ENCODE peak calls at places on chromosome 4, in six cellular contexts. Q is IMR-90, U is MM.1S, R is cardiac muscle cell, K is lung, E is uterus. W is an unnamed sample.

GRCh38 chr4:63123441-63123840 is 1285.8 kb downstream of the TECRL start:
- DNase-seq in Q (no peak), U (no peak), R (no peak), K (no peak), E (no peak), W (no peak)

GRCh38 chr4:1295405-1296055 is 5.8 kb downstream of the MAEA start:
- DNase-seq in Q (no peak), U (no peak), R (no peak), K (no peak), E (no peak), W (no peak)

GRCh38 chr4:118175506-118175905 is 141.2 kb downstream of the NDST3 start:
- DNase-seq in Q (no peak), U (no peak), R (no peak), K (no peak), E (no peak), W (no peak)

GRCh38 chr4:81459233-81459632 is 12.5 kb downstream of the RASGEF1B start:
- DNase-seq in Q (no peak), U (peak; percentile 36), R (no peak), K (no peak), E (no peak), W (no peak)

GRCh38 chr4:8857682-8858187 is 13.9 kb downstream of the HMX1 start:
- DNase-seq in Q (no peak), U (no peak), R (no peak), K (no peak), E (no peak), W (no peak)

GRCh38 chr4:83247415-83248357 is 36.9 kb downstream of the COQ2 start:
- DNase-seq in Q (no peak), U (no peak), R (no peak), K (no peak), E (no peak), W (no peak)

GRCh38 chr4:21946858-21947257 is 1.7 kb downstream of the KCNIP4 start:
- DNase-seq in Q (no peak), U (no peak), R (no peak), K (no peak), E (no peak), W (no peak)

GRCh38 chr4:76459291-76459723 is 24.3 kb downstream of the SHROOM3 start:
- DNase-seq in Q (peak; percentile 22), U (no peak), R (peak; percentile 32), K (no peak), E (no peak), W (no peak)

GRCh38 chr4:111018231-111018630 is 395.4 kb upstream of the PITX2 start:
- DNase-seq in Q (no peak), U (no peak), R (no peak), K (no peak), E (no peak), W (no peak)

GRCh38 chr4:67106846-67107467 is 438.3 kb downstream of the CENPC start:
- DNase-seq in Q (no peak), U (no peak), R (no peak), K (no peak), E (no peak), W (no peak)

GRCh38 chr4:84727491-84727890 is 144.6 kb downstream of the CDS1 start:
- DNase-seq in Q (no peak), U (peak; percentile 82), R (no peak), K (no peak), E (no peak), W (no peak)

GRCh38 chr4:8012517-8012916 is 72.9 kb upstream of the AFAP1 start:
- DNase-seq in Q (no peak), U (no peak), R (no peak), K (no peak), E (no peak), W (no peak)

GRCh38 chr4:83109480-83110221 is 4.9 kb downstream of the PLAC8 start:
- DNase-seq in Q (peak; percentile 3), U (peak; percentile 45), R (peak; percentile 72), K (no peak), E (peak; percentile 18), W (no peak)

GRCh38 chr4:8539661-8540060 is 40.5 kb upstream of the GPR78 start:
- DNase-seq in Q (no peak), U (peak; percentile 15), R (no peak), K (no peak), E (no peak), W (peak; percentile 9)

GRCh38 chr4:30380404-30380998 is 339.7 kb upstream of the PCDH7 start:
- DNase-seq in Q (peak; percentile 73), U (peak; percentile 80), R (peak; percentile 62), K (no peak), E (no peak), W (no peak)

GRCh38 chr4:3247399-3248177 is 1.4 kb upstream of the MSANTD1 start:
- DNase-seq in Q (no peak), U (no peak), R (no peak), K (no peak), E (no peak), W (no peak)

DNA sequence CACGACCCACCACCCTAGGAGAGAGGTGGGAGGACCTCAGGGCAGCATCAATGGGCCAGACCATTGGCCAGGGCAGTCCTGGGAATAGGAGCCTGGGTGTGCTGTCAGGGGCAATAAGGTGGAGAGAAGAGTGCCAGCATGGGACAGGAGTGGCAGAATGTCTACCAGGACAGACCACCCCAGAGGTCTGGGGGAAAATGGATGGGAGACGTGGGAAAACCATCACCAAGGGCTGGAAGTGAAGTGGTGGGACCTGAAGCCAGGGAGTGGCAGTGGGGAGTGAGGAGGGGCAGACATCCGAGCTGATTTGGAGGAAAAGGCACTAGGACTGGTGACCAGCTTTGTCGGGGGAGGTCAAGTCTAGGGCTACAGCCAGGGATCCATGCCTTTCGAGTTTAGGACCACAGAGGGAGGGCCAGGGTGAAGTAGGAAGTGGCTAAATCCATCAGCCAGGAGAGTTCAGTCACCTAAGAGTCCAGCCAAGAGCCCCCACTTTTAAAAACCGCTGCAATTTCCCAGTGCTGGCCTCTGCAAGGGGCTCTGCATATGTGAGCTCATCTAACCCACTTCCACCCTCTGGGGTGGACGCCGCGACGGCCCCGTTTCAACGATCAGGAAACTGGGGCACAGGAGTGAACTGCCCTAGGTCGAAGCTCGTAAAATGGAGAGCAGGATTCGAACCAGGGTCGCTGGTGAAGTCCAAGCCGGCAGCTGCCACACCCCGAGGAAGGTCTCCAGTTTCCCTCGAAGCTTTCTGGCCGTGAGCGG is 809 bp downstream of the EVC2 start:
- DNase-seq in Q (no peak), U (no peak), R (no peak), K (no peak), E (no peak), W (no peak)
- H3K4me3 ChIP-seq in Q (peak overlapping the region; percentile 63), U (peak overlapping the region; percentile 67), R (peak overlapping the region; percentile 56), K (peak overlapping the region; percentile 62), E (peak overlapping the region; percentile 82), W (peak overlapping the region; percentile 45)

DNA sequence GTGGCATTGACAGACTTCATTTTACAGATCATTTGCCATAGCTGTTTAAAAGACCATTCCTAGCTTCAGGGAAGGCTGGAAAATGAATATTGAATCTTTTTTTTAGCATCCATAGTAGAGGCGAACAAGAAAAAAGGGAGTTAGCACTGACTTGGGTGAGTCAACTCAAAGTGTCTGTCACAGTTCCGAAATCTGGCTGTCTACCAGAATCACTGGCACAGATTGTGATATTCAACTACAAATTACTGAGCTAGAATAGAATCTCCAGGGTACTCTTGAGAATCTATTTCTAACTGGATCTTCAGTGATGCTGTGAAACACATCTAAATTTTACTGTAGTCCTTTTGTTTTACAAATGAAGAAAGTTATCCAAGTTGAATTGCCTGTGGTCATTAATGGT is 31.4 kb downstream of the SEC24B start:
- DNase-seq in Q (no peak), U (no peak), R (no peak), K (no peak), E (no peak), W (peak; percentile 21)
- H3K27ac ChIP-seq in Q (no peak overlapping the region), U (no peak overlapping the region), R (peak overlapping the region; percentile 57), K (no peak overlapping the region), E (no peak overlapping the region), W (peak overlapping the region; percentile 70)

GRCh38 chr4:74446193-74446868 is 1.4 kb downstream of the AREG start:
- DNase-seq in Q (no peak), U (no peak), R (no peak), K (no peak), E (no peak), W (no peak)

GRCh38 chr4:74450298-74450683 is 5.4 kb downstream of the AREG start:
- DNase-seq in Q (no peak), U (no peak), R (no peak), K (no peak), E (no peak), W (no peak)

GRCh38 chr4:74449571-74450297 is 4.8 kb downstream of the AREG start:
- DNase-seq in Q (peak; percentile 10), U (no peak), R (no peak), K (no peak), E (no peak), W (no peak)

GRCh38 chr4:74446896-74447295 is 2.0 kb downstream of the AREG start:
- DNase-seq in Q (no peak), U (no peak), R (no peak), K (no peak), E (no peak), W (no peak)

GRCh38 chr4:74447636-74448233 is 2.8 kb downstream of the AREG start:
- DNase-seq in Q (no peak), U (no peak), R (no peak), K (no peak), E (no peak), W (no peak)
- H3K4me3 ChIP-seq in Q (no peak overlapping the region), U (no peak overlapping the region), R (no peak overlapping the region), K (no peak overlapping the region), E (no peak overlapping the region), W (no peak overlapping the region)

GRCh38 chr4:32203340-32203739 is 1483.2 kb downstream of the PCDH7 start:
- DNase-seq in Q (no peak), U (no peak), R (no peak), K (no peak), E (no peak), W (no peak)

GRCh38 chr4:32196950-32197688 is 1477.0 kb downstream of the PCDH7 start:
- DNase-seq in Q (no peak), U (no peak), R (no peak), K (no peak), E (no peak), W (no peak)

DNA sequence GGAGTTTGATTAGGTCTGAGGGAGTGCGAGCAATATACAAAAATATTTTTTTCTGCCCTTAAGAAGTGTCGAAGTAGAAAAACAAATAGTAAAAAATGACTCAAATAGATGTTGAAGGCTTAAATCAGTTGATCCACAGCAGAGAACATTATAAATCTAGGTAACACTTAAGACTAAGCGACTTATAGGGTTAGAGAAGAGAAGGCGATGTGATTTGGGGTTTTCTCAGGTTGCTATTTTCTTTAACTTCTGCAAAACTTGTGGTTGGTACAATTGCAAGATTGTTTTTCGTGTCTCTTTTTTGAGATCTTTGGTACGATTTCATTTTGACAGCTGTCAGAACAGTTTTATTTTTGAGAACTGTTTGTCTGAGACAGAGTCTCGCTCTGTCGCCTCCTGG is 1479.5 kb downstream of the PCDH7 start:
- DNase-seq in Q (no peak), U (no peak), R (no peak), K (no peak), E (no peak), W (no peak)
- H3K27ac ChIP-seq in Q (no peak overlapping the region), U (no peak overlapping the region), R (no peak overlapping the region), K (no peak overlapping the region), E (no peak overlapping the region), W (no peak overlapping the region)

DNA sequence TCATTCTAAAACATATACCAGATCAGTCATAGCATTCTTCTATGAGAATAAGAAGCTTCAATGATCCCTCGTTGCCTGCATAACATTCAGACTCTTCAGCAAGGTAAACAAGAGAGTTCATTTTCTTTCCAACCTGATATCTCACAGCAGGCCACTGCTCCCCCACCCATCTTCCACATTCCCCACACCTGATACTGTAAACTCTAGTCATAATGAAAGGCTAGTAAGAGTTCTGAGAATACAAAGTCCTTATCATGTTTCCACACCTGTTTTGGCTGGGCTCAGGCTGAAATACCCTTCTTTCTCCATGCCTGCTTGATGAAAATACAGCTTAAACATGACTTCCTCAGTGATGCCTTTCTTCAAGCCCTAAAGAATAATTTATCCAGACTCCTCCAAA is 2.3 kb upstream of the AASDH start:
- DNase-seq in Q (no peak), U (no peak), R (no peak), K (no peak), E (no peak), W (no peak)
- H3K4me3 ChIP-seq in Q (no peak overlapping the region), U (no peak overlapping the region), R (no peak overlapping the region), K (no peak overlapping the region), E (no peak overlapping the region), W (no peak overlapping the region)

W was measured in dorsolateral prefrontal cortex.